ENCODE peak calls at places on chromosomes 7 and 10, in four cellular contexts. R, F, G and V are unnamed samples.
A peak's percentile ranks its signal among the peaks of the same experiment; 100 is the strongest.

GRCh38 chr10:27192284-27192683 is 37.1 kb downstream of the MASTL start:
- DNase-seq in F (no peak), G (no peak), R (peak; percentile 91), V (no peak)

GRCh38 chr7:30924624-30925023 is 13.0 kb downstream of the AQP1 start:
- DNase-seq in R (no peak), G (no peak), F (peak; percentile 20), V (peak; percentile 20)

GRCh38 chr7:68730871-68731403 is 867.3 kb upstream of the AUTS2 start:
- DNase-seq in R (no peak), F (peak; percentile 64), G (no peak), V (no peak)

GRCh38 chr10:122417667-122418066 is 36.8 kb upstream of the ARMS2 start:
- DNase-seq in R (peak; percentile 23), F (no peak), G (no peak), V (no peak)

GRCh38 chr10:19628767-19629443 is 187.3 kb upstream of the PLXDC2 start:
- DNase-seq in F (no peak), R (no peak), G (no peak), V (peak; percentile 7)

GRCh38 chr7:51228386-51228958 is 88.1 kb downstream of the COBL start:
- DNase-seq in R (no peak), F (no peak), G (no peak), V (no peak)

GRCh38 chr7:22564511-22565045 is 64.6 kb upstream of the STEAP1B start:
- DNase-seq in G (no peak), R (peak; percentile 93), F (no peak), V (peak; percentile 68)

GRCh38 chr10:3948843-3949242 is 163.8 kb upstream of the KLF6 start:
- DNase-seq in R (peak; percentile 33), G (peak; percentile 55), F (no peak), V (no peak)

GRCh38 chr7:24540956-24541355 is 32.3 kb upstream of the PALS2 start:
- DNase-seq in F (no peak), R (no peak), G (no peak), V (no peak)

GRCh38 chr10:78261291-78261690 is 227.6 kb downstream of the RPS24 start:
- DNase-seq in F (no peak), G (no peak), R (no peak), V (no peak)

GRCh38 chr7:36207451-36208291 is 54.6 kb downstream of the EEPD1 start:
- DNase-seq in R (peak; percentile 25), F (peak; percentile 71), G (no peak), V (peak; percentile 43)

GRCh38 chr7:156612930-156613329 is 27.6 kb upstream of the RNF32 start:
- DNase-seq in F (no peak), G (peak; percentile 42), R (no peak), V (no peak)

GRCh38 chr10:127776816-127777215 is 39.8 kb downstream of the FOXI2 start:
- DNase-seq in G (no peak), F (no peak), R (peak; percentile 12), V (no peak)

GRCh38 chr10:72175166-72175565 is 40.6 kb upstream of the ANAPC16 start:
- DNase-seq in F (no peak), R (no peak), G (no peak), V (no peak)

GRCh38 chr7:129553861-129554530 is 51.7 kb downstream of the SMKR1 start:
- DNase-seq in G (no peak), F (no peak), R (no peak), V (no peak)

GRCh38 chr7:149598721-149599308 is 101.2 kb upstream of the ZNF746 start:
- DNase-seq in R (peak; percentile 44), G (no peak), F (no peak), V (no peak)

GRCh38 chr7:70607281-70607680 is 524.7 kb upstream of the GALNT17 start:
- DNase-seq in G (no peak), R (peak; percentile 24), F (no peak), V (no peak)

GRCh38 chr7:45718464-45719330 is 144.5 kb downstream of the ADCY1 start:
- DNase-seq in G (no peak), F (peak; percentile 38), R (no peak), V (peak; percentile 42)

GRCh38 chr10:114255227-114255626 is 16.2 kb downstream of the VWA2 start:
- DNase-seq in G (no peak), R (no peak), F (no peak), V (no peak)

GRCh38 chr7:129014501-129015101 is 40.3 kb downstream of the TNPO3 start:
- DNase-seq in R (no peak), G (no peak), F (no peak), V (no peak)

GRCh38 chr7:37666026-37666780 is 17.4 kb upstream of the GPR141 start:
- DNase-seq in R (peak; percentile 39), G (no peak), F (no peak), V (no peak)

GRCh38 chr7:132933076-132933466 is 148.8 kb downstream of the CHCHD3 start:
- DNase-seq in F (no peak), G (no peak), R (peak; percentile 3), V (no peak)

GRCh38 chr7:44293561-44294324 is 31.7 kb downstream of the CAMK2B start:
- DNase-seq in F (peak; percentile 21), G (no peak), R (no peak), V (no peak)

GRCh38 chr10:48604408-48605263 is at the start of gene ARHGAP22:
- DNase-seq in F (peak; percentile 42), G (no peak), R (peak; percentile 61), V (peak; percentile 61)

GRCh38 chr10:21715531-21716195 is 181.6 kb downstream of the MLLT10 start:
- DNase-seq in F (no peak), G (no peak), R (peak; percentile 79), V (no peak)

GRCh38 chr7:117673839-117674238 is 194.0 kb downstream of the CFTR start:
- DNase-seq in R (peak; percentile 37), G (no peak), F (no peak), V (no peak)

GRCh38 chr10:104170610-104171269 is 48.8 kb downstream of the SFR1 start:
- DNase-seq in R (no peak), F (no peak), G (no peak), V (no peak)

GRCh38 chr10:69407621-69408301 is 9.0 kb downstream of the TACR2 start:
- DNase-seq in G (no peak), F (no peak), R (no peak), V (no peak)

GRCh38 chr7:46486264-46487206 is 565.5 kb upstream of the IGFBP3 start:
- DNase-seq in R (peak; percentile 88), F (no peak), G (no peak), V (peak; percentile 63)

GRCh38 chr7:37433166-37433565 is 15.5 kb downstream of the ELMO1 start:
- DNase-seq in R (no peak), F (no peak), G (no peak), V (no peak)

GRCh38 chr7:26550492-26550891 is 258.8 kb downstream of the SNX10 start:
- DNase-seq in R (peak; percentile 41), G (no peak), F (no peak), V (no peak)

DNA sequence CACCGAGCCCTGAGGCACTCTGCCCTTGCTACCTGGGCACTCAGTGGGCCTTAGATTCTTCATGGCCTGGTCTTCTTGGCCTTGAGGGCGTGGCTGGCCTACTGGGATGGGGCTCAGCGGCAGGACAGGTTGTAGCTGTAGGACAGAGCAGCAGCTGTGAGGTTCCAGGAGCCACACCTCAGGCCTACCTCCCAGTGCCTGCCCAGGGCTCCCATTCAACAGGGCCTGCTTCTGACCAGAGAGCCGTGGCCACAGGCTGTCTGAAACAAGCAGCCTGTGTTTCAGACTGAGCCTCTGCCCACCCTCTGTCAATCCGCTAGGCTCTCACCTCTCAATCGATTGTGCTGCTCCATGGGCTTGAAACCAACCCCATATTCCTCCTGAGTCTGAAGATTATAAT is 928.0 kb upstream of the ZNF722 start:
- DNase-seq in G (no peak), R (no peak), F (peak; percentile 19), V (no peak)
- H3K9me3 ChIP-seq in G (no peaks in the 10 kb centered on the region), R (peaks cover 42% of the 10 kb centered on the region), F (no peaks in the 10 kb centered on the region), V (peaks cover 1% of the 10 kb centered on the region)

GRCh38 chr7:42224391-42225003 is 12.5 kb downstream of the GLI3 start:
- DNase-seq in F (no peak), R (no peak), G (no peak), V (no peak)
- H3K4me1 ChIP-seq in F (no peaks in the 10 kb centered on the region), R (peaks cover 42% of the 10 kb centered on the region), G (no peaks in the 10 kb centered on the region), V (no peaks in the 10 kb centered on the region)

DNA sequence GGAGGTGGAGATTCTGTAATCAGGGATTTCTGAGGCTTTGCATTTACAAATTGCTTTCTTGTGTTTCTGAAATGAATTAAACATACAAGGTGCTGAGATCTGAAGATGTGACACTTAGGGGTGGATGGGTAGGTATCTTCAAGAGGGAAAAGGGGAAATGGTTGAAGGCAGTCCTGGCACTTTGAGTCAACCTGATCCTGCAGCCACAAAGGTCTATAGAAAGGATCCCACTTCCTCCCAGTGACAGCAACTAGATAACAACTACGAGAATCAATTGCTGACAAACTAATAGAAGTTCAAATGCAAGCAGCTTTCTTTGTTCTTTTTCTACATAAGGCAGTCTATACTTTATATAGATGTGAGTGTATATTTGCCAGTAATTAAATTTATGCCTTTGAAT is 553.3 kb downstream of the MDFIC start:
- DNase-seq in R (no peak), F (no peak), G (no peak), V (no peak)
- H3K9me3 ChIP-seq in R (no peaks in the 10 kb centered on the region), F (no peaks in the 10 kb centered on the region), G (no peaks in the 10 kb centered on the region), V (no peaks in the 10 kb centered on the region)

DNA sequence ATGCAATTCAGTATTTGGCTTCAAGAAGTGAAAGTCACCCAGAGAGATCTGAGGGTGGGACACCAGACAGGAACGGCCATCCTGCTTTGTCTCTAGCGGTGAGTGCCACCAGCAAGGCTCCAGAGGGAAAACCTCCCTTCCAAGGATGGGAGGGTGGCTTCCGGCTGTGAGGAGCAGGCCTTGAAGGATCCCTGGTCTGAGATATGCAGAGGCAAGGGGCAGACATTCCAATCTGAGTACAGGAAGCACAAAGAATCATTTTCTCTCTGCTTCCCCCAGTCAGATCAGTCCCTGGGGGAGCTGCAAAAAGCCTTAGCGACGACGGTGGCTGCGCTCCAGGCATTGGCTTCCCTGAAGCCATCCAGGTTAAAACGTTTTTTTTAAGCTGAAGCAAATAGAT is 167.4 kb downstream of the TEX36 start:
- DNase-seq in R (no peak), F (no peak), G (no peak), V (no peak)
- H3K4me1 ChIP-seq in R (peaks cover 9% of the 10 kb centered on the region), F (no peaks in the 10 kb centered on the region), G (no peaks in the 10 kb centered on the region), V (no peaks in the 10 kb centered on the region)

DNA sequence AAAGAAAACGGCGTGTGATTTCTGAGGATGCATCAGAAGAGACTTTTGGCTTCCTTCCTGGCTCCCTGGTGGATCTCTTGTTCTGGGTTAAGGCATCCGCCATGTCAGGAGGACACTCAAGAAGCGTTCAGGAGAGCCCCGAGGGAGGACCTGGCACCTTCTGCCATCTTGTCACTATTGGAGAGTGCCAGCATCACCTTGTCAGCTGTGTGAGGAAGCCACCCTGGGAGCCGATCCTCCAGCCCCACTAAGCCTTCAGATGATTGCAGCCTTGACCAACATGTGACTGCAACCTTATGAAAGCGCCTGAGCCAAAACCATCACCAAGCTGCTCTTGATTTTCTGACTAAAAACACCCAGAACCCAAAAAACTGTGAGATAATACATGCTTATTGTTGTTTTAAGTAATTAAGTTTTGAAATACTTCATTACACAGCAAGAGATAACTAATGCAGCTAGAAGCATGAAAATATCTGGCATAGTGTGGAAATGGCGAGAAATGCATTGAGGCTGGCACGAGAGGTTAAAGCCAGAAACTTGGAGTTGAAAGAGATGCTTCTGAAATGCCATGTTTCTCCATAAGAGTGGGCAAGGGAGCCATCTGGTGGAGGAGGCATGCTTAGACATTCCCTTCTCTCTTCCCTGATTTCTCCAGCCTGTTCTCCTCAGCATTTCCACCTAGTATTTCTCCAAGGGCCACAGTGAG is 5.4 kb upstream of the ZFYVE27 start:
- DNase-seq in R (peak; percentile 64), F (peak; percentile 71), G (peak; percentile 22), V (peak; percentile 71)
- H3K9me3 ChIP-seq in R (no peaks in the 10 kb centered on the region), F (no peaks in the 10 kb centered on the region), G (no peaks in the 10 kb centered on the region), V (no peaks in the 10 kb centered on the region)